ENCODE peak calls at places on chromosome 19, in five cellular contexts. H, G, T, X and L are unnamed samples.

GRCh38 chr19:57934820-57935665 is at the start of gene ZNF418:
- DNase-seq in G (peak; percentile 86), H (peak; percentile 98), T (peak; percentile 93), X (no peak), L (peak; percentile 92)

GRCh38 chr19:4877753-4878490 is 10.5 kb upstream of the PLIN3 start:
- DNase-seq in T (peak; percentile 66), H (peak; percentile 27), G (no peak), X (peak; percentile 57), L (no peak)

GRCh38 chr19:49591731-49592485 is 926 bp downstream of the PRR12 start:
- DNase-seq in T (peak; percentile 71), G (peak; percentile 55), X (peak; percentile 62), H (peak; percentile 82), L (peak; percentile 76)

GRCh38 chr19:51462681-51463080 is 4.4 kb upstream of the SIGLEC8 start:
- DNase-seq in G (no peak), X (no peak), T (no peak), H (no peak), L (no peak)

GRCh38 chr19:8367327-8368001 is 3.5 kb downstream of the ANGPTL4 start:
- DNase-seq in G (peak; percentile 92), T (peak; percentile 68), H (peak; percentile 84), X (peak; percentile 95), L (peak; percentile 92)

GRCh38 chr19:41774515-41774980 is 19.2 kb downstream of the CEACAM6 start:
- DNase-seq in X (no peak), H (no peak), T (no peak), G (peak; percentile 61), L (no peak)

GRCh38 chr19:1728816-1729567 is 24.3 kb upstream of the ONECUT3 start:
- DNase-seq in H (no peak), T (no peak), X (no peak), G (no peak), L (no peak)

GRCh38 chr19:2552859-2553258 is 76.9 kb downstream of the GADD45B start:
- DNase-seq in H (no peak), T (no peak), G (no peak), X (no peak), L (peak; percentile 39)

GRCh38 chr19:8025321-8025720 is 19.9 kb upstream of the ELAVL1 start:
- DNase-seq in H (no peak), G (no peak), X (no peak), T (no peak), L (no peak)

GRCh38 chr19:41351339-41352245 is 2.1 kb downstream of the TGFB1 start:
- DNase-seq in T (peak; percentile 61), X (peak; percentile 62), G (peak; percentile 65), H (peak; percentile 66), L (peak; percentile 84)

GRCh38 chr19:52335768-52336116 is 301 bp upstream of the ZNF610 start:
- DNase-seq in X (no peak), T (no peak), H (no peak), G (no peak), L (no peak)

GRCh38 chr19:13212759-13213330 is 62.6 kb downstream of the IER2 start:
- DNase-seq in T (peak; percentile 74), H (peak; percentile 91), G (peak; percentile 62), X (peak; percentile 72), L (peak; percentile 64)

GRCh38 chr19:39053276-39054090 is 21.1 kb upstream of the FBXO27 start:
- DNase-seq in H (no peak), T (no peak), G (peak; percentile 88), X (no peak), L (no peak)

GRCh38 chr19:776549-776948 is 20.7 kb upstream of the PTBP1 start:
- DNase-seq in T (no peak), G (no peak), H (no peak), X (no peak), L (no peak)

GRCh38 chr19:13796301-13797057 is 1.2 kb downstream of the ZSWIM4 start:
- DNase-seq in X (peak; percentile 43), G (peak; percentile 68), H (peak; percentile 79), T (peak; percentile 66), L (peak; percentile 97)

GRCh38 chr19:47813304-47813994 is 8.3 kb upstream of the CRX start:
- DNase-seq in X (peak; percentile 86), T (peak; percentile 95), G (peak; percentile 87), H (peak; percentile 93), L (peak; percentile 56)

GRCh38 chr19:5321851-5322681 is 18.5 kb downstream of the PTPRS start:
- DNase-seq in H (peak; percentile 65), X (peak; percentile 51), T (peak; percentile 28), G (no peak), L (no peak)

GRCh38 chr19:38793186-38793585 is 4.2 kb downstream of the LGALS7B start:
- DNase-seq in X (no peak), H (no peak), T (no peak), G (no peak), L (peak; percentile 16)

GRCh38 chr19:12783226-12783848 is 7.9 kb upstream of the JUNB start:
- DNase-seq in H (peak; percentile 64), X (no peak), T (no peak), G (no peak), L (peak; percentile 42)

GRCh38 chr19:610071-610800 is 20.6 kb downstream of the HCN2 start:
- DNase-seq in G (no peak), H (no peak), X (no peak), T (no peak), L (no peak)

GRCh38 chr19:40457953-40458596 is 7.5 kb downstream of the BLVRB start:
- DNase-seq in T (no peak), G (no peak), X (no peak), H (no peak), L (no peak)

GRCh38 chr19:27392027-27392632 is 1820.8 kb downstream of the UQCRFS1 start:
- DNase-seq in H (no peak), X (no peak), T (no peak), G (no peak), L (no peak)

GRCh38 chr19:10505583-10506229 is 2.5 kb upstream of the KEAP1 start:
- DNase-seq in G (peak; percentile 77), X (peak; percentile 73), H (peak; percentile 94), T (peak; percentile 83), L (peak; percentile 82)

GRCh38 chr19:10500247-10500592 is 2.9 kb downstream of the KEAP1 start:
- DNase-seq in G (no peak), H (no peak), X (no peak), T (no peak), L (no peak)

GRCh38 chr19:10502524-10503001 is 593 bp downstream of the KEAP1 start:
- DNase-seq in H (peak; percentile 91), G (peak; percentile 96), X (peak; percentile 94), T (peak; percentile 94), L (peak; percentile 95)

GRCh38 chr19:10501971-10502523 is 1.1 kb downstream of the KEAP1 start:
- DNase-seq in G (peak; percentile 70), H (peak; percentile 58), T (peak; percentile 54), X (peak; percentile 90), L (peak; percentile 75)

GRCh38 chr19:10503002-10503789 is at the start of gene KEAP1:
- DNase-seq in H (peak; percentile 75), T (peak; percentile 63), G (peak; percentile 52), X (peak; percentile 84), L (peak; percentile 57)
- TF ChIP-seq EZH2phosphoT487 in H (no peak), T (peak; percentile 30), G (no peak), X (no peak), L (no peak)

GRCh38 chr19:45517238-45517637 is 10.0 kb downstream of the VASP start:
- DNase-seq in T (no peak), H (no peak), X (no peak), G (no peak), L (no peak)

GRCh38 chr19:45515081-45515624 is 7.9 kb downstream of the VASP start:
- DNase-seq in G (no peak), X (no peak), H (no peak), T (no peak), L (no peak)

GRCh38 chr19:45517641-45518468 is 10.6 kb downstream of the VASP start:
- DNase-seq in T (no peak), G (no peak), X (no peak), H (no peak), L (no peak)

GRCh38 chr19:45514376-45515051 is 7.2 kb downstream of the VASP start:
- DNase-seq in X (no peak), G (peak; percentile 64), H (no peak), T (no peak), L (no peak)

GRCh38 chr19:45515807-45516401 is 8.6 kb downstream of the VASP start:
- DNase-seq in X (no peak), T (no peak), H (no peak), G (no peak), L (no peak)
- H3K4me1 ChIP-seq in X (no peaks in the 10 kb centered on the region), T (no peaks in the 10 kb centered on the region), H (no peaks in the 10 kb centered on the region), G (peaks cover 12% of the 10 kb centered on the region), L (no peaks in the 10 kb centered on the region)

DNA sequence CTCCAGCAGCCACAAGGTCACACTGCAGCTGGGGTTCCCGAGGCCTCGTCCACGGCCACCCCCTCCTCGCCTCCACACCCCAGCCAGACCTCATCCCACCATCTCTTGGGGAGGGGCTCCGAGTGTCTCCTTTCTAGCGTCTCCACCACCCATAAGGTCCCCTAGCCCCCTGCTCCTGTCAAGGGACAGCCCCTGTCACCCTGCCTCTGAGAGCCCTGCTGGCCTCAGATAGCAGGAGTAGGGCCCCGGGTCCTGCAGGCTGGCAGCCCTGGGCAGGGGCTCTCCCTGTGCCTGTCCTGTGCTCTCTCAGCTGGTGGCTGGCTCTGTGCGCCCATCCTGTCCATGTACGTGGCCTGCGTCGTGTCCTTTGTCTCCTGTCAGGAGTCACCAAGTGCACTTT is 17.0 kb downstream of the COMP start:
- DNase-seq in H (no peak), G (no peak), X (no peak), T (no peak), L (no peak)
- H4K20me1 ChIP-seq in H (peaks cover 8% of the 10 kb centered on the region), G (no peaks in the 10 kb centered on the region), X (no peaks in the 10 kb centered on the region), T (peaks cover 66% of the 10 kb centered on the region), L (no peaks in the 10 kb centered on the region)

GRCh38 chr19:31263317-31263716 is 85.9 kb downstream of the TSHZ3 start:
- DNase-seq in G (no peak), T (no peak), H (no peak), X (peak; percentile 38), L (no peak)
- TF ChIP-seq EZH2phosphoT487 in G (no peak), T (no peak), H (no peak), X (no peak), L (no peak)

GRCh38 chr19:19458110-19458816 is 52.8 kb downstream of the GATAD2A start:
- DNase-seq in X (no peak), H (no peak), T (no peak), G (no peak), L (no peak)
- H3K4me1 ChIP-seq in X (peaks cover 50% of the 10 kb centered on the region), H (peaks cover 47% of the 10 kb centered on the region), T (peaks cover 43% of the 10 kb centered on the region), G (peaks cover 37% of the 10 kb centered on the region), L (peaks cover 54% of the 10 kb centered on the region)

DNA sequence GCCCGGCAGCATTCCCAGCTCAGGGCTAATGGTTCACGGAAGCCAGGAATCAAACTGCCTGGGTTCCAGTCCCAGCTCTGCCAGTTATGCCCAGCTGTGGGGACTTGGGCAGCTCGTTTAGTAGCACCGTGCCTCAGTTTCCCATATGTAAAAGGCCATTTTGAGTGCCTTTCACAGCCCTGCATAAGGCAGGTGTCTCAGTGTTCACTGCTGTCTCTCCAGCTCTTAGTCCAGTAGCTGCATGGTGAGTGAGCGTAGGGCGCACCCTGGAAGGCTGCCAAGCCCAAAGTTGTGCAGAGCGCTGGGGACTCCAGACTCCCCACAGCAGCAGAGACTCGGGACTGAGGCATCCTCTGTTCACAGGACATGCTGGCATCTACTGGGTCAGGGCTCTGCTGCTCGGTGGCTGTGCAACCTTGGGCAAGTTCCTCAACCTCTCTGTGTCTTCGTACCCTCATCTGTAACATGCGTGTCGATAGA is 5.5 kb downstream of the RPL28 start:
- DNase-seq in G (no peak), T (no peak), H (no peak), X (peak; percentile 33), L (no peak)
- H4K20me1 ChIP-seq in G (peaks cover 47% of the 10 kb centered on the region), T (peaks cover 71% of the 10 kb centered on the region), H (peaks cover 38% of the 10 kb centered on the region), X (peaks cover 62% of the 10 kb centered on the region), L (peaks cover 16% of the 10 kb centered on the region)